ENCODE peak calls at places on chromosome 19, in eight cellular contexts. S is NCI-H1694; L is BJ; F is body of pancreas; Q is H1; P is activated CD8-positive, alpha-beta memory T cell treated with anti-CD3 and anti-CD28 coated beads for 1 hour; W is anterior cingulate cortex; J is psoas muscle. H is an unnamed sample.

GRCh38 chr19:47768604-47769003 is 9.9 kb upstream of the SELENOW start:
- DNase-seq in P (no peak), Q (no peak), J (no peak), S (no peak), L (no peak), W (no peak), F (no peak), H (no peak)

GRCh38 chr19:16895467-16896097 is 6.8 kb downstream of the F2RL3 start:
- DNase-seq in S (no peak), J (no peak), F (no peak), P (no peak), Q (no peak), L (no peak), W (no peak), H (no peak)

GRCh38 chr19:34666958-34667265 is 10.0 kb downstream of the SCGB2B2 start:
- DNase-seq in S (no peak), F (no peak), P (no peak), W (no peak), Q (no peak), L (no peak), J (no peak), H (no peak)

GRCh38 chr19:55675661-55676354 is 782 bp downstream of the EPN1 start:
- DNase-seq in Q (no peak), L (no peak), F (no peak), S (no peak), W (no peak), J (no peak), P (no peak), H (no peak)

GRCh38 chr19:44808463-44809371 is at the start of gene BCAM:
- DNase-seq in S (no peak), W (peak), Q (peak), F (peak), P (no peak), L (no peak), J (peak), H (peak)

GRCh38 chr19:15038304-15038703 is 11.0 kb upstream of the CASP14 start:
- DNase-seq in J (no peak), F (no peak), Q (no peak), W (no peak), P (no peak), S (no peak), L (no peak), H (no peak)

GRCh38 chr19:47444388-47444821 is 25.1 kb upstream of the MEIS3 start:
- DNase-seq in F (no peak), W (no peak), J (no peak), P (no peak), Q (peak), S (no peak), L (no peak), H (no peak)

GRCh38 chr19:18457478-18458331 is 19.8 kb upstream of the ISYNA1 start:
- DNase-seq in L (no peak), F (no peak), W (no peak), J (no peak), Q (no peak), P (no peak), S (no peak), H (no peak)

GRCh38 chr19:11699931-11700794 is 38.6 kb downstream of the ZNF823 start:
- DNase-seq in J (no peak), W (no peak), P (no peak), F (no peak), L (no peak), S (no peak), Q (no peak), H (no peak)

GRCh38 chr19:33487901-33488817 is 33.4 kb downstream of the PEPD start:
- DNase-seq in L (no peak), S (no peak), W (no peak), P (no peak), F (no peak), Q (no peak), J (no peak), H (peak)

GRCh38 chr19:9139609-9140158 is 513 bp upstream of the ZNF317 start:
- DNase-seq in P (no peak), Q (no peak), W (no peak), L (no peak), S (no peak), J (no peak), F (no peak), H (no peak)

GRCh38 chr19:55014714-55015113 is 23.4 kb downstream of the GP6 start:
- DNase-seq in S (no peak), L (no peak), P (no peak), F (no peak), Q (no peak), J (no peak), W (no peak), H (no peak)

GRCh38 chr19:38733493-38734175 is 10.6 kb downstream of the CAPN12 start:
- DNase-seq in Q (no peak), S (no peak), L (no peak), P (no peak), F (no peak), W (no peak), J (no peak), H (peak)

GRCh38 chr19:1904385-1905070 is 671 bp upstream of the ADAT3 start:
- DNase-seq in L (no peak), W (no peak), F (peak), P (no peak), J (no peak), S (no peak), Q (peak), H (no peak)

GRCh38 chr19:15194938-15195337 is 5.9 kb downstream of the NOTCH3 start:
- DNase-seq in W (no peak), J (no peak), L (peak), F (peak), Q (no peak), S (no peak), P (no peak), H (peak)

GRCh38 chr19:8194528-8195275 is 14.5 kb upstream of the CERS4 start:
- DNase-seq in P (no peak), Q (no peak), S (no peak), W (no peak), L (no peak), F (no peak), J (no peak), H (peak)

GRCh38 chr19:4794971-4795370 is 3.4 kb downstream of the FEM1A start:
- DNase-seq in F (no peak), Q (no peak), J (peak), P (no peak), S (no peak), L (no peak), W (no peak), H (no peak)

GRCh38 chr19:49677232-49677881 is at the start of gene PRMT1:
- DNase-seq in J (peak), W (peak), S (no peak), P (no peak), L (no peak), Q (peak), F (peak), H (no peak)

GRCh38 chr19:6126335-6126974 is 9.0 kb upstream of the ACSBG2 start:
- DNase-seq in W (no peak), L (no peak), S (peak), F (no peak), J (no peak), P (no peak), Q (no peak), H (no peak)